ENCODE peak calls at places on chromosome 17, in seven cellular contexts. N is endothelial cell of umbilical vein, T is suprapubic skin, C is transverse colon, L is SK-N-SH, P is RWPE2, B is Caco-2. X is an unnamed sample.

GRCh38 chr17:7834891-7835817 is 1.1 kb downstream of the KDM6B start:
- DNase-seq in N (peak; percentile 100), T (peak; percentile 99), C (peak; percentile 97), L (peak; percentile 92), P (peak; percentile 99), B (peak; percentile 90), X (peak; percentile 98)

GRCh38 chr17:46977348-46977747 is 1.7 kb downstream of the RPRML start:
- DNase-seq in N (no peak), T (no peak), C (peak; percentile 19), L (peak; percentile 51), P (no peak), B (peak; percentile 74), X (peak; percentile 32)

GRCh38 chr17:75078097-75079022 is 9.4 kb upstream of the SLC16A5 start:
- DNase-seq in N (no peak), T (no peak), C (peak; percentile 49), L (no peak), P (no peak), B (peak; percentile 60), X (no peak)

GRCh38 chr17:20922128-20922670 is 120.6 kb downstream of the USP22 start:
- DNase-seq in N (peak; percentile 18), T (no peak), C (no peak), L (no peak), P (no peak), B (no peak), X (no peak)

GRCh38 chr17:70525976-70526375 is 356.6 kb downstream of the KCNJ2 start:
- DNase-seq in N (no peak), T (no peak), C (peak; percentile 37), L (no peak), P (no peak), B (no peak), X (no peak)

GRCh38 chr17:44931376-44931775 is 16.1 kb upstream of the GFAP start:
- DNase-seq in N (no peak), T (no peak), C (no peak), L (peak; percentile 16), P (peak; percentile 36), B (no peak), X (no peak)

GRCh38 chr17:7046127-7046724 is 2.3 kb upstream of the SLC16A11 start:
- DNase-seq in N (no peak), T (peak; percentile 91), C (peak; percentile 95), L (no peak), P (peak; percentile 87), B (peak; percentile 85), X (peak; percentile 34)

GRCh38 chr17:46851029-46851741 is at the start of gene WNT9B:
- DNase-seq in N (no peak), T (no peak), C (peak; percentile 75), L (peak; percentile 90), P (no peak), B (peak; percentile 95), X (peak; percentile 79)

GRCh38 chr17:5272313-5272712 is 9.8 kb upstream of the RABEP1 start:
- DNase-seq in N (no peak), T (no peak), C (no peak), L (peak; percentile 35), P (no peak), B (no peak), X (no peak)

GRCh38 chr17:8792646-8793045 is 6.5 kb downstream of the MFSD6L start:
- DNase-seq in N (no peak), T (no peak), C (no peak), L (no peak), P (no peak), B (no peak), X (no peak)

GRCh38 chr17:73901661-73902415 is 257.6 kb upstream of the SDK2 start:
- DNase-seq in N (no peak), T (no peak), C (peak; percentile 72), L (no peak), P (no peak), B (peak; percentile 40), X (peak; percentile 6)

DNA sequence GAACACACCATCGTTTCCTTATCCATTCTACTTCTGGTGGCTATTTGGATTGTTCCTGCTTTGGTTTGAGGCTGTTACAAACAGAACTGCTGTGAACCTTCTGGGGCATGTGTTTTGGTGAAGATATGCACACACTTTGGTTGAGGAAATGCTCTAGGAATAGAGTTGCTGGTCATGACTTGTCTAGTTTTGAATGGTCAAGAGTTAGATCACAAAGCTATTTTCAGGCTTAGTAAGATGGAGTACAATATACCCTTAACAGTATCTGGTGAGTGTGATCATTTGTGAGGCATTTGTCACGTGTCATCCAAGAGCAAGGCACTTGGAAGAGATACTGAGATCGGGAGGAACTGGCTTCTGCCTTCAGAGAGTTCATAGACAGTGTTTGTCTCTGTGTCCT is 47.0 kb upstream of the CACNG5 start:
- DNase-seq in N (no peak), T (no peak), C (no peak), L (no peak), P (no peak), B (no peak), X (no peak)
- H3K4me1 ChIP-seq in N (no peaks in the 10 kb centered on the region), T (no peaks in the 10 kb centered on the region), C (no peaks in the 10 kb centered on the region), L (no peaks in the 10 kb centered on the region), P (no peaks in the 10 kb centered on the region), B (no peaks in the 10 kb centered on the region), X (no peaks in the 10 kb centered on the region)

DNA sequence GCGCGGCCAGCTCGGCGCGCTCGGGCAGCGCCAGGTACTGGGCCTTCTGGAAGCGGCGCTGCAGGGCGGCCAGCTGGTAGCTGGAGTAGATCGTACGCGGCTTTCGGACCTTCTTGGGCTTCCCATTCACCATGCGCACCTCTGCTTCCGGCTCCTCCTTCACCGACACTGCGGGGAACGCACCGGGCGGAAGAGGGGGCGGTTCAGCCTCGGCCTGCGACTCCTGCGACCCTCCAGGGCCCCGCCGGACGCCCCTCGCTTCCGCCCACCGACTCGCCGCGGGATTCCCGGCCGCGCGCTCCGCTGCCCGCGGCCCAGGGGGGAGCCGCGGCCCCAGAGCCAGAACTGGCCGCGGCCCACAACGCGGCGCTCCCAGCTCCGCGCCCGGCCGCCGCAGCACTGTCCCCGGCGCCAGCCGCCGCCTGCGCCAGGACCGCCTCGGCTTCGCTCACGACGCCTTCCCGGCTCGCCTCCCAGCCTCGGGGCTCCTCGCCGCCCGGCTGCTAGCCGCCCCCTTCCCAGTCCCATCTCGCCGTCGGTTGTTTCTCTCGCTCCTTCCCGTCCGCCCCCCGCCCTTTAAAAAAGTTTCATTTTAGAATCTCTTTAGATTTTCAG is 1.5 kb downstream of the DLX3 start:
- DNase-seq in N (no peak), T (peak; percentile 74), C (no peak), L (peak; percentile 71), P (no peak), B (peak; percentile 27), X (peak; percentile 66)
- H3K4me3 ChIP-seq in N (no peak overlapping the region), T (peak overlapping the region; percentile 57), C (peak overlapping the region; percentile 58), L (peak overlapping the region; percentile 32), P (peak overlapping the region; percentile 44), B (peak overlapping the region; percentile 45), X (peak overlapping the region; percentile 29)

GRCh38 chr17:48835971-48836370 is 5.1 kb downstream of the CALCOCO2 start:
- DNase-seq in N (no peak), T (no peak), C (no peak), L (no peak), P (no peak), B (no peak), X (no peak)

GRCh38 chr17:48832491-48832890 is 1.7 kb downstream of the CALCOCO2 start:
- DNase-seq in N (no peak), T (no peak), C (no peak), L (no peak), P (no peak), B (no peak), X (peak; percentile 30)

GRCh38 chr17:48831549-48831883 is 681 bp downstream of the CALCOCO2 start:
- DNase-seq in N (no peak), T (no peak), C (no peak), L (no peak), P (no peak), B (no peak), X (no peak)

GRCh38 chr17:48830840-48831548 is at the start of gene CALCOCO2:
- DNase-seq in N (peak; percentile 93), T (peak; percentile 97), C (peak; percentile 97), L (peak; percentile 99), P (peak; percentile 94), B (peak; percentile 100), X (peak; percentile 94)

DNA sequence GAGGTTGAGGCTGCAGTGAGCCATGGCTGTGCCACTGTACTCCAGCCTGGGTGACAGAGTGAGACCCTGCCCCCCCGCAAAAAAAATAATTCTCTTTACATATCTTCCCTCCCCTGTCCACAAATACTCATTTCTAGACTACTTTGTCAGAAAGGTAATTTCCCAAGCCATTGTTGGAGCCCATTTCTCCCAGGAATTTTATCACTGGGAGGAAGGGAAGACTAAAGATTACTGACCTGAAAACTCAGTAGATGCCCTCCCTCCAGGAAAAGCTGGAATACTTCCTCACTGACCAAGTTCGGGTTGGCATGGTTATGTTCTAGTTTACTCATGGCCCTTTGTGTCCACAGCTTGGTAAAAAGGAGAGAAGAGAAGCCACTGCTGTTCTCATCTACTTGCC is 4.1 kb downstream of the CALCOCO2 start:
- DNase-seq in N (no peak), T (no peak), C (no peak), L (no peak), P (no peak), B (no peak), X (no peak)
- H3K4me1 ChIP-seq in N (peaks cover 2% of the 10 kb centered on the region), T (peaks cover 76% of the 10 kb centered on the region), C (peaks cover 89% of the 10 kb centered on the region), L (peaks cover under 1% of the 10 kb centered on the region), P (peaks cover 7% of the 10 kb centered on the region), B (peaks cover 18% of the 10 kb centered on the region), X (peaks cover 7% of the 10 kb centered on the region)

DNA sequence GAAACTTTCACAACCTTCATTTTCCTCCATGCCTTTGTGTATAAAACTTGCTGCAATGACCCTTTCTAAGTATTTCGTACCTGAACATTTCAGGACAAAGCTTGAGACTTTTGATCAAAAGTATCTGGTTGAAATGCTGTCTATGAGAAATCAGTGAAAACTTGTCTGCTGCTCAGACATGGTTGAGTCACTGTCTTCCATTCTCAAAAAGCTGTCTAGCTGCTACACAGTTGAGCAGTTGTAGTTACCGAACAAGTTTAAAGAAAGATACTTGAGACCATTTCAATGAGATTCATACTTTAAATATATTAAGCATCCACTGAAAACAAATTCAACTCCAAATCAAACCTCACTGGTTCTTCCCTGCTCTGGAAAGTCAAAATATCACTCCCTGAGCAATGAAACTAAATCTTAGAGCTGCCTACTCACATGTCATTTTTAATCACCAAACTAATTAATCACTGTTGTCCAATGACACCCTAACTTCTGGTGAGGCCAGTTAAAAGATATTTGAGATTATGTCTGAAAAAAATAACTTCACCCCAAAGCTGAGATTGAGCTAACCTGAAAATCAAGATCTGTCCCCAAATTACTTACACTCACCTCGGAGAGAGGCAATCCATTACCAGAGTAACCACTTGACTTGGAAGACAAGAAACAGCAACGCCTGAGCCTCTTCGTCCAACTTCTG is 503 bp downstream of the TMEM100 start:
- DNase-seq in N (no peak), T (no peak), C (no peak), L (no peak), P (no peak), B (no peak), X (no peak)
- H3K4me3 ChIP-seq in N (no peak overlapping the region), T (peak overlapping the region; percentile 36), C (peak overlapping the region; percentile 40), L (peak overlapping the region; percentile 55), P (no peak overlapping the region), B (no peak overlapping the region), X (no peak overlapping the region)

X was measured in cardiac muscle cell.